ENCODE peak calls at places on chromosomes 5 and 9, in four cellular contexts. M, E, R and U are unnamed samples.

GRCh38 chr9:12882430-12882829 is 107.6 kb downstream of the LURAP1L start:
- DNase-seq in M (no peak), E (no peak), R (no peak), U (no peak)

GRCh38 chr9:71928806-71929205 is 17.4 kb downstream of the C9orf85 start:
- DNase-seq in M (no peak), E (no peak), R (no peak), U (no peak)

GRCh38 chr5:126499742-126500396 is 76.7 kb downstream of the GRAMD2B start:
- DNase-seq in M (no peak), E (no peak), R (peak), U (peak)

GRCh38 chr5:111261610-111262009 is 37.4 kb downstream of the CAMK4 start:
- DNase-seq in M (no peak), E (no peak), R (no peak), U (no peak)

GRCh38 chr5:177100714-177101121 is 14.0 kb downstream of the FGFR4 start:
- DNase-seq in M (no peak), E (no peak), R (no peak), U (no peak)

GRCh38 chr9:75739884-75740611 is 150.4 kb upstream of the PCSK5 start:
- DNase-seq in M (no peak), E (no peak), R (no peak), U (no peak)

GRCh38 chr9:89820337-89820736 is 215.5 kb downstream of the GADD45G start:
- DNase-seq in M (no peak), E (no peak), R (no peak), U (no peak)

GRCh38 chr5:132059043-132059695 is 1.3 kb upstream of the IL3 start:
- DNase-seq in M (no peak), E (no peak), R (no peak), U (no peak)

GRCh38 chr5:34762321-34762871 is 76.6 kb upstream of the TTC23L start:
- DNase-seq in M (no peak), E (no peak), R (no peak), U (no peak)

GRCh38 chr5:151691706-151692105 is 5.0 kb upstream of the SPARC start:
- DNase-seq in M (no peak), E (no peak), R (no peak), U (no peak)

GRCh38 chr5:132459031-132459982 is 31.3 kb downstream of the IRF1 start:
- DNase-seq in M (no peak), E (no peak), R (no peak), U (no peak)

GRCh38 chr9:101485873-101486692 is 47.6 kb upstream of the RNF20 start:
- DNase-seq in M (peak), E (no peak), R (peak), U (no peak)

GRCh38 chr5:151121652-151122051 is 35.9 kb downstream of the ANXA6 start:
- DNase-seq in M (no peak), E (no peak), R (no peak), U (no peak)

GRCh38 chr5:177354716-177355115 is 3.0 kb upstream of the RGS14 start:
- DNase-seq in M (no peak), E (no peak), R (no peak), U (no peak)

GRCh38 chr5:36607838-36608783 is 1.7 kb downstream of the SLC1A3 start:
- DNase-seq in M (no peak), E (no peak), R (no peak), U (no peak)

GRCh38 chr5:181187500-181188213 is 17.3 kb downstream of the TRIM7 start:
- DNase-seq in M (no peak), E (no peak), R (peak), U (no peak)

GRCh38 chr5:172816887-172817418 is 17.1 kb upstream of the ERGIC1 start:
- DNase-seq in M (peak), E (no peak), R (no peak), U (no peak)

GRCh38 chr9:122954253-122954691 is 13.5 kb downstream of the RABGAP1 start:
- DNase-seq in M (no peak), E (no peak), R (no peak), U (no peak)

GRCh38 chr9:89234636-89235035 is 56.0 kb upstream of the SHC3 start:
- DNase-seq in M (peak), E (peak), R (peak), U (peak)

GRCh38 chr9:92887880-92888338 is 10.1 kb upstream of the ZNF484 start:
- DNase-seq in M (no peak), E (no peak), R (no peak), U (no peak)

GRCh38 chr9:99030082-99030481 is 74.8 kb upstream of the TGFBR1 start:
- DNase-seq in M (no peak), E (no peak), R (no peak), U (no peak)

GRCh38 chr5:93831449-93831848 is 90.0 kb upstream of the POU5F2 start:
- DNase-seq in M (peak), E (no peak), R (no peak), U (no peak)

GRCh38 chr5:145776886-145777285 is 58.3 kb downstream of the PRELID2 start:
- DNase-seq in M (no peak), E (no peak), R (no peak), U (no peak)

GRCh38 chr9:70601000-70601929 is 186.8 kb upstream of the KLF9 start:
- DNase-seq in M (no peak), E (no peak), R (no peak), U (no peak)

GRCh38 chr9:86464242-86464641 is 110.0 kb upstream of the TUT7 start:
- DNase-seq in M (no peak), E (no peak), R (no peak), U (no peak)

GRCh38 chr5:9721161-9721560 is 91.0 kb upstream of the TAS2R1 start:
- DNase-seq in M (no peak), E (no peak), R (no peak), U (no peak)

GRCh38 chr9:73847536-73847935 is 649.6 kb upstream of the RORB start:
- DNase-seq in M (no peak), E (no peak), R (peak), U (no peak)

GRCh38 chr5:68289576-68289975 is 74.0 kb downstream of the PIK3R1 start:
- DNase-seq in M (no peak), E (no peak), R (no peak), U (no peak)
- H3K4me3 ChIP-seq in M (no peak), E (peak), R (peak), U (no peak)

GRCh38 chr5:53126514-53126913 is 17.0 kb upstream of the MOCS2 start:
- DNase-seq in M (no peak), E (no peak), R (no peak), U (no peak)
- TF ChIP-seq CTCF in M (no peak), E (no peak), R (no peak), U (no peak)

GRCh38 chr9:34958411-34958982 is 412 bp downstream of the PHF24 start:
- DNase-seq in M (no peak), E (no peak), R (no peak), U (no peak)
- H3K4me3 ChIP-seq in M (peak), E (no peak), R (peak), U (no peak)

GRCh38 chr9:87813119-87813463 is 69.6 kb upstream of the SPATA31E1 start:
- DNase-seq in M (no peak), E (no peak), R (no peak), U (no peak)
- TF ChIP-seq CTCF in M (no peak), E (no peak), R (no peak), U (no peak)